ENCODE peak calls at places on chromosomes 16 and 17, in eight cellular contexts. X is body of pancreas, R is heart left ventricle, H is H1, N is tibial nerve, Q is spleen, S is transverse colon, G is IMR-90. V is an unnamed sample.
A peak's percentile ranks its signal among the peaks of the same experiment; 100 is the strongest.

GRCh38 chr16:82638095-82638798 is 11.5 kb downstream of the CDH13 start:
- DNase-seq in Q (no peak), X (no peak), R (no peak), N (no peak), H (no peak), S (no peak), G (peak; percentile 95), V (no peak)

GRCh38 chr17:36851230-36851629 is 86.0 kb upstream of the LHX1 start:
- DNase-seq in N (no peak), H (no peak), Q (no peak), G (peak; percentile 45), R (no peak), S (no peak), X (no peak), V (no peak)

GRCh38 chr16:13999071-13999894 is 71.8 kb upstream of the MRTFB start:
- DNase-seq in Q (no peak), N (no peak), R (no peak), X (no peak), S (no peak), H (no peak), G (no peak), V (no peak)

GRCh38 chr16:50213939-50214519 is 52.3 kb upstream of the ADCY7 start:
- DNase-seq in N (no peak), X (no peak), G (peak; percentile 62), Q (no peak), H (no peak), S (no peak), R (no peak), V (no peak)

GRCh38 chr17:45312477-45313418 is 4.1 kb downstream of the MAP3K14 start:
- DNase-seq in H (no peak), R (no peak), X (no peak), Q (no peak), N (no peak), S (no peak), G (no peak), V (no peak)

GRCh38 chr16:641326-642188 is at the start of gene MCRIP2:
- DNase-seq in N (peak; percentile 70), S (peak; percentile 93), H (peak; percentile 92), R (peak; percentile 96), G (peak; percentile 61), X (peak; percentile 92), Q (peak; percentile 94), V (peak; percentile 62)

GRCh38 chr17:50047488-50048126 is 8.3 kb upstream of the ITGA3 start:
- DNase-seq in X (no peak), N (peak; percentile 10), H (no peak), S (no peak), Q (no peak), G (peak; percentile 83), R (peak; percentile 17), V (no peak)

GRCh38 chr17:70225272-70225671 is 55.9 kb downstream of the KCNJ2 start:
- DNase-seq in N (no peak), S (no peak), H (no peak), Q (no peak), R (no peak), X (no peak), G (no peak), V (no peak)

GRCh38 chr17:62895650-62896301 is 70.3 kb upstream of the TANC2 start:
- DNase-seq in H (no peak), G (peak; percentile 62), R (no peak), N (no peak), X (no peak), Q (no peak), S (no peak), V (no peak)

GRCh38 chr16:9885876-9886275 is 296.4 kb downstream of the GRIN2A start:
- DNase-seq in X (no peak), H (no peak), R (no peak), N (no peak), Q (no peak), G (no peak), S (no peak), V (no peak)

GRCh38 chr16:50651835-50652438 is 29.2 kb downstream of the SNX20 start:
- DNase-seq in G (no peak), Q (no peak), N (no peak), H (no peak), R (no peak), X (no peak), S (no peak), V (no peak)

DNA sequence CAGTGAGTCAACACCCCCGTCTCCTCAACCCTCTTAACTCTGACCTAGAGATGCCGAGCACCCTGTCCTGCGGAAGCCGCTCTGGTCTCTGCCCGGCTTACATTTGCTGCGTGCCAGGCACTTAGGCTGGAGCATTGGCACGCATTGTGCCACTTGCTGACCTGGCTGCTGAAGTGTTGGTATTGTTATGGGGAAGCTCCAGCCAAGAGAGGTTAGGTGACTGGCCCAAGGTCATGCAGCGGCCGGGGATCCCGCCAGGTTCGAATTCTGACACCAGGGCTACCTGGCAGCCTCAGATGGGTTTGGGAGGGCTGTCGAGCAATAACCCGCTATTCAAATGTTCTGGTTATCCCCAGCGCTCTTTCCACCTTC is 5.0 kb upstream of the HSD17B1 start:
- DNase-seq in H (no peak), N (no peak), R (peak; percentile 81), X (peak; percentile 57), G (no peak), Q (no peak), S (no peak), V (no peak)
- H3K4me3 ChIP-seq in H (peak overlapping the region; percentile 37), N (no peak overlapping the region), R (no peak overlapping the region), X (no peak overlapping the region), G (no peak overlapping the region), Q (no peak overlapping the region), S (no peak overlapping the region), V (no peak overlapping the region)

GRCh38 chr17:27356091-27356705 is 62.3 kb downstream of the WSB1 start:
- DNase-seq in S (no peak), N (no peak), H (no peak), X (no peak), Q (no peak), R (no peak), G (no peak), V (no peak)

GRCh38 chr17:27355419-27355818 is 61.5 kb downstream of the WSB1 start:
- DNase-seq in G (no peak), X (no peak), R (no peak), N (no peak), S (no peak), Q (no peak), H (no peak), V (no peak)

GRCh38 chr17:27354051-27354490 is 60.2 kb downstream of the WSB1 start:
- DNase-seq in H (no peak), N (no peak), R (peak; percentile 33), S (no peak), G (no peak), Q (peak; percentile 85), X (no peak), V (no peak)

GRCh38 chr17:27353469-27354050 is 59.6 kb downstream of the WSB1 start:
- DNase-seq in N (peak; percentile 83), H (peak; percentile 90), G (peak; percentile 92), X (peak; percentile 96), R (peak; percentile 95), Q (peak; percentile 97), S (peak; percentile 93), V (peak; percentile 85)

GRCh38 chr17:27354491-27355081 is 60.7 kb downstream of the WSB1 start:
- DNase-seq in S (no peak), Q (no peak), G (no peak), R (no peak), X (peak; percentile 33), H (no peak), N (no peak), V (no peak)
- TF ChIP-seq CTCF in S (no peak), Q (no peak), G (no peak), R (no peak), X (no peak), H (no peak), N (no peak), V (no peak)

DNA sequence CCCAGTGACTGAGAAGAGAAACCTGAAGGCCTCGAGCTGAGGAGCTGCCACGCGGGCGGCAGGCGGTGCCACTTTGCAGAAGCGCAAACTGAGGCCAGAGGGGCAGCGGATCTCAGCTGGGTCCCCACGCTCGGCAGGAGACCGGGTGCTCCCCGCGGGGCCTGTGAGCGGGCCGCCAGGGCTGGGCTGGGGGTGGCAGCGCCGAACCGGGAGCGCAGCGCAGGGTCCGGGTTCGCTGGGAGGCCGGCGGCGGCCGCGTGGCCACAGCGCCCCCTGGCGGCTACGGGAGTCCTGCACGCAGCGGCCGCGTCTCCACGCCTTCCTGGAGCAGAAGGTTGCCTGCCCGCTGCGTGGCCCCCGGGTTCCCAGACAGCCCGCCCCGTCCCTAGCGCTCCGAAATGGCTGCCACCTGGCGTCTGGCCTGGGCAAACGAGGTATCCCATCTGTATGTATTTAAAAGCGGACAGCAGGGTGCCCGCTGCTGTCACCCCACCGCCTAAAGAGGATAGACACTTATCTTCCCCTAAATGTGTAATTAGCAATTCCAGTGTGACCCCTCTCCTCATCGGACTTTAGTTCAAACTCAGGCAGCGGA is 96.1 kb upstream of the CDH5 start:
- DNase-seq in Q (peak; percentile 94), X (peak; percentile 41), H (peak; percentile 94), R (peak; percentile 72), S (peak; percentile 61), G (peak; percentile 54), N (peak; percentile 45), V (no peak)
- TF ChIP-seq POLR2A in Q (no peak), X (no peak), H (no peak), R (no peak), S (no peak), G (peak; percentile 37), N (no peak), V (no peak)

GRCh38 chr16:27401768-27402568 is at the start of gene IL21R:
- DNase-seq in S (peak; percentile 74), N (no peak), R (peak; percentile 81), H (no peak), Q (peak; percentile 96), X (peak; percentile 22), G (peak; percentile 61), V (no peak)

GRCh38 chr16:27404163-27404823 is 2.3 kb downstream of the IL21R start:
- DNase-seq in G (no peak), S (no peak), Q (no peak), R (no peak), H (no peak), N (no peak), X (no peak), V (no peak)

GRCh38 chr16:27402569-27402963 is 592 bp downstream of the IL21R start:
- DNase-seq in H (no peak), Q (no peak), G (no peak), N (no peak), X (no peak), S (no peak), R (no peak), V (no peak)

GRCh38 chr16:27403601-27403992 is 1.6 kb downstream of the IL21R start:
- DNase-seq in H (no peak), Q (no peak), G (no peak), R (no peak), N (no peak), S (no peak), X (no peak), V (no peak)

DNA sequence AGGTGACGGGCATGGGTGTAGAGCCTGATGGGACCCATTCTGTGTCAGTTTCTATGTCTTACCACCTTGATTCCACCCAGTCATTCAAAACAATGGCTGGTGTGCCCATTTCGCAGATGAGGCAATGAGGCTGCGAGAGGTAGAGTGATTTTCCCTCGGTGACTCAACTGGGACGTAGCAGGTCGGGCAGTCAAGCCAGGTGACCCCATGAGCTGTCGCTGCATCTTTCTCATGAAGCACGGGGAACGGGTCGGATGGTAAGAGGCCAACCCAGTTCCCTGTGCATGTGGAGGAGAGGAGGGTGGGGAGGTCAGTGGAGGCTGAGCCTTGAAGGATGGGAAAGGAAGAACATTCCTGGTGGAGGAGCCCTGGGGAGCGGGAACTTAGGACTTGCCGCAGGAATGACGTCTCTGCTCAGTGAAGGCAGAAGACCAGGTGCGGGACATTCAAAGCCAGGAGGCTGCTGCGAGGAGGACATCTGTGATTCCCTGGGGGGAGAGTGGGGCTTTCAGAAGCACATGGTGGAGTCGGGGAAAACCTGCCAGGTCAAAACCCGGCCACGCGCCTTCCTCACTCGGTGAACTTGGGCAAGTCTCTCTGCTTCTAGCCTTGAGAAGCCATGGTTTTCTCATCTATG is 1.1 kb downstream of the IL21R start:
- DNase-seq in Q (no peak), X (no peak), R (no peak), N (no peak), H (no peak), G (no peak), S (no peak), V (peak; percentile 77)
- H3K4me3 ChIP-seq in Q (peak overlapping the region; percentile 41), X (no peak overlapping the region), R (peak overlapping the region; percentile 29), N (no peak overlapping the region), H (no peak overlapping the region), G (no peak overlapping the region), S (no peak overlapping the region), V (no peak overlapping the region)